ENCODE peak calls at places on chromosomes 5 and 9, in seven cellular contexts. One of them, this sample, is unnamed.

GRCh38 chr9:130049431-130050210 is 4.1 kb upstream of the GPR107 start:
- ATAC-seq in gastrocnemius medialis: no peak
- ATAC-seq in body of pancreas: no peak
- ATAC-seq in right lobe of liver: no peak
- ATAC-seq in HepG2: no peak
- ATAC-seq in heart left ventricle: no peak
- ATAC-seq in A549: no peak
- ATAC-seq in this sample: no peak

GRCh38 chr9:127027694-127028093 is 94.7 kb downstream of the ANGPTL2 start:
- ATAC-seq in heart left ventricle: no peak
- ATAC-seq in gastrocnemius medialis: no peak
- ATAC-seq in HepG2: no peak
- ATAC-seq in body of pancreas: no peak
- ATAC-seq in right lobe of liver: no peak
- ATAC-seq in A549: no peak
- ATAC-seq in this sample: no peak

GRCh38 chr9:114791736-114792135 is 14.1 kb downstream of the TNFSF15 start:
- ATAC-seq in HepG2: no peak
- ATAC-seq in body of pancreas: no peak
- ATAC-seq in gastrocnemius medialis: no peak
- ATAC-seq in heart left ventricle: no peak
- ATAC-seq in A549: no peak
- ATAC-seq in right lobe of liver: no peak
- ATAC-seq in this sample: no peak

GRCh38 chr5:38853753-38854470 is 8.1 kb downstream of the OSMR start:
- ATAC-seq in HepG2: no peak
- ATAC-seq in gastrocnemius medialis: no peak
- ATAC-seq in right lobe of liver: no peak
- ATAC-seq in A549: peak; percentile 70
- ATAC-seq in heart left ventricle: no peak
- ATAC-seq in body of pancreas: peak; percentile 48
- ATAC-seq in this sample: peak; percentile 36

GRCh38 chr5:143131983-143132382 is 271.5 kb downstream of the NR3C1 start:
- ATAC-seq in right lobe of liver: no peak
- ATAC-seq in heart left ventricle: no peak
- ATAC-seq in A549: no peak
- ATAC-seq in gastrocnemius medialis: no peak
- ATAC-seq in body of pancreas: no peak
- ATAC-seq in HepG2: no peak
- ATAC-seq in this sample: no peak

GRCh38 chr5:54205918-54206317 is 104.5 kb downstream of the ARL15 start:
- ATAC-seq in A549: no peak
- ATAC-seq in heart left ventricle: no peak
- ATAC-seq in gastrocnemius medialis: no peak
- ATAC-seq in HepG2: no peak
- ATAC-seq in body of pancreas: no peak
- ATAC-seq in right lobe of liver: peak; percentile 42
- ATAC-seq in this sample: no peak

GRCh38 chr5:36373527-36374086 is 71.9 kb upstream of the RANBP3L start:
- ATAC-seq in right lobe of liver: peak; percentile 96
- ATAC-seq in A549: peak; percentile 57
- ATAC-seq in body of pancreas: peak; percentile 68
- ATAC-seq in HepG2: peak; percentile 93
- ATAC-seq in heart left ventricle: peak; percentile 66
- ATAC-seq in gastrocnemius medialis: peak; percentile 86
- ATAC-seq in this sample: peak; percentile 89

GRCh38 chr9:127446720-127447415 is 4.3 kb downstream of the RPL12 start:
- ATAC-seq in body of pancreas: no peak
- ATAC-seq in gastrocnemius medialis: no peak
- ATAC-seq in A549: no peak
- ATAC-seq in HepG2: no peak
- ATAC-seq in right lobe of liver: no peak
- ATAC-seq in heart left ventricle: no peak
- ATAC-seq in this sample: no peak

GRCh38 chr9:105052346-105052745 is 124.4 kb upstream of the ABCA1 start:
- ATAC-seq in gastrocnemius medialis: no peak
- ATAC-seq in A549: no peak
- ATAC-seq in HepG2: no peak
- ATAC-seq in body of pancreas: no peak
- ATAC-seq in heart left ventricle: no peak
- ATAC-seq in right lobe of liver: peak; percentile 27
- ATAC-seq in this sample: peak; percentile 39

GRCh38 chr9:129867138-129868032 is 32.1 kb downstream of the USP20 start:
- ATAC-seq in HepG2: peak; percentile 41
- ATAC-seq in heart left ventricle: no peak
- ATAC-seq in body of pancreas: no peak
- ATAC-seq in A549: peak; percentile 81
- ATAC-seq in right lobe of liver: no peak
- ATAC-seq in gastrocnemius medialis: no peak
- ATAC-seq in this sample: no peak

GRCh38 chr5:177339107-177339638 is 12.3 kb downstream of the LMAN2 start:
- ATAC-seq in HepG2: no peak
- ATAC-seq in heart left ventricle: no peak
- ATAC-seq in gastrocnemius medialis: no peak
- ATAC-seq in body of pancreas: no peak
- ATAC-seq in right lobe of liver: peak; percentile 14
- ATAC-seq in A549: no peak
- ATAC-seq in this sample: no peak

GRCh38 chr5:146681586-146681945 is 165.6 kb upstream of the GPR151 start:
- ATAC-seq in body of pancreas: no peak
- ATAC-seq in gastrocnemius medialis: no peak
- ATAC-seq in heart left ventricle: no peak
- ATAC-seq in HepG2: no peak
- ATAC-seq in right lobe of liver: no peak
- ATAC-seq in A549: no peak
- ATAC-seq in this sample: no peak

GRCh38 chr5:64147849-64148441 is 17.7 kb upstream of the RNF180 start:
- ATAC-seq in A549: peak; percentile 77
- ATAC-seq in right lobe of liver: peak; percentile 97
- ATAC-seq in heart left ventricle: peak; percentile 53
- ATAC-seq in HepG2: peak; percentile 80
- ATAC-seq in gastrocnemius medialis: peak; percentile 65
- ATAC-seq in body of pancreas: peak; percentile 85
- ATAC-seq in this sample: peak; percentile 45

GRCh38 chr5:54895816-54896341 is 89.5 kb downstream of the ESM1 start:
- ATAC-seq in HepG2: peak; percentile 73
- ATAC-seq in right lobe of liver: peak; percentile 91
- ATAC-seq in body of pancreas: peak; percentile 60
- ATAC-seq in gastrocnemius medialis: no peak
- ATAC-seq in heart left ventricle: no peak
- ATAC-seq in A549: peak; percentile 85
- ATAC-seq in this sample: peak; percentile 57

GRCh38 chr9:117768740-117769400 is 64.7 kb downstream of the TLR4 start:
- ATAC-seq in heart left ventricle: no peak
- ATAC-seq in HepG2: no peak
- ATAC-seq in body of pancreas: no peak
- ATAC-seq in A549: no peak
- ATAC-seq in gastrocnemius medialis: no peak
- ATAC-seq in right lobe of liver: no peak
- ATAC-seq in this sample: no peak

GRCh38 chr9:104506565-104506964 is 2.5 kb downstream of the OR13F1 start:
- ATAC-seq in body of pancreas: no peak
- ATAC-seq in gastrocnemius medialis: no peak
- ATAC-seq in A549: no peak
- ATAC-seq in HepG2: no peak
- ATAC-seq in heart left ventricle: no peak
- ATAC-seq in right lobe of liver: no peak
- ATAC-seq in this sample: no peak

GRCh38 chr9:137544176-137544755 is 5.9 kb downstream of the PNPLA7 start:
- ATAC-seq in gastrocnemius medialis: no peak
- ATAC-seq in right lobe of liver: no peak
- ATAC-seq in HepG2: no peak
- ATAC-seq in heart left ventricle: no peak
- ATAC-seq in A549: no peak
- ATAC-seq in body of pancreas: peak; percentile 40
- ATAC-seq in this sample: no peak

GRCh38 chr9:638152-638551 is 203.3 kb upstream of the DMRT1 start:
- ATAC-seq in gastrocnemius medialis: no peak
- ATAC-seq in HepG2: no peak
- ATAC-seq in A549: no peak
- ATAC-seq in body of pancreas: no peak
- ATAC-seq in heart left ventricle: no peak
- ATAC-seq in right lobe of liver: no peak
- ATAC-seq in this sample: no peak

GRCh38 chr5:178115136-178115834 is 2.0 kb downstream of the N4BP3 start:
- ATAC-seq in A549: no peak
- ATAC-seq in heart left ventricle: no peak
- ATAC-seq in right lobe of liver: no peak
- ATAC-seq in gastrocnemius medialis: no peak
- ATAC-seq in body of pancreas: no peak
- ATAC-seq in HepG2: no peak
- ATAC-seq in this sample: no peak

GRCh38 chr9:101399641-101399965 is 952 bp downstream of the ZNF189 start:
- ATAC-seq in gastrocnemius medialis: peak; percentile 47
- ATAC-seq in A549: no peak
- ATAC-seq in HepG2: no peak
- ATAC-seq in body of pancreas: no peak
- ATAC-seq in right lobe of liver: no peak
- ATAC-seq in heart left ventricle: no peak
- ATAC-seq in this sample: no peak

GRCh38 chr9:101400120-101400519 is 1.5 kb downstream of the ZNF189 start:
- ATAC-seq in right lobe of liver: no peak
- ATAC-seq in body of pancreas: no peak
- ATAC-seq in heart left ventricle: peak; percentile 62
- ATAC-seq in gastrocnemius medialis: no peak
- ATAC-seq in A549: no peak
- ATAC-seq in HepG2: no peak
- ATAC-seq in this sample: no peak

GRCh38 chr9:101398930-101399640 is 434 bp downstream of the ZNF189 start:
- ATAC-seq in A549: no peak
- ATAC-seq in HepG2: no peak
- ATAC-seq in body of pancreas: no peak
- ATAC-seq in heart left ventricle: peak; percentile 9
- ATAC-seq in gastrocnemius medialis: peak; percentile 31
- ATAC-seq in right lobe of liver: peak; percentile 27
- ATAC-seq in this sample: no peak

GRCh38 chr9:101397746-101398334 is 578 bp downstream of the MRPL50 start:
- ATAC-seq in A549: peak; percentile 3
- ATAC-seq in heart left ventricle: no peak
- ATAC-seq in HepG2: peak; percentile 5
- ATAC-seq in gastrocnemius medialis: peak; percentile 9
- ATAC-seq in right lobe of liver: peak; percentile 4
- ATAC-seq in body of pancreas: peak; percentile 1
- ATAC-seq in this sample: no peak

GRCh38 chr9:101398335-101398929 is at the start of the genes MRPL50 and ZNF189:
- ATAC-seq in right lobe of liver: peak; percentile 95
- ATAC-seq in gastrocnemius medialis: peak; percentile 98
- ATAC-seq in HepG2: peak; percentile 99
- ATAC-seq in body of pancreas: peak; percentile 99
- ATAC-seq in A549: peak; percentile 99
- ATAC-seq in heart left ventricle: peak; percentile 96
- ATAC-seq in this sample: peak; percentile 100
- TF ChIP-seq POLR2A in right lobe of liver: peak; percentile 88
- TF ChIP-seq POLR2A in gastrocnemius medialis: peak; percentile 79
- TF ChIP-seq POLR2A in HepG2: peak; percentile 98
- TF ChIP-seq POLR2A in body of pancreas: peak; percentile 95
- TF ChIP-seq POLR2A in A549: peak; percentile 74
- TF ChIP-seq POLR2A in heart left ventricle: peak; percentile 82
- TF ChIP-seq POLR2A in this sample: peak; percentile 50

GRCh38 chr5:101590384-101590783 is 687.3 kb upstream of the ST8SIA4 start:
- ATAC-seq in A549: peak; percentile 30
- ATAC-seq in gastrocnemius medialis: no peak
- ATAC-seq in heart left ventricle: no peak
- ATAC-seq in body of pancreas: no peak
- ATAC-seq in HepG2: peak; percentile 55
- ATAC-seq in right lobe of liver: no peak
- ATAC-seq in this sample: no peak
- TF ChIP-seq POLR2A in A549: no peak
- TF ChIP-seq POLR2A in gastrocnemius medialis: no peak
- TF ChIP-seq POLR2A in heart left ventricle: no peak
- TF ChIP-seq POLR2A in body of pancreas: no peak
- TF ChIP-seq POLR2A in HepG2: no peak
- TF ChIP-seq POLR2A in right lobe of liver: no peak
- TF ChIP-seq POLR2A in this sample: no peak

DNA sequence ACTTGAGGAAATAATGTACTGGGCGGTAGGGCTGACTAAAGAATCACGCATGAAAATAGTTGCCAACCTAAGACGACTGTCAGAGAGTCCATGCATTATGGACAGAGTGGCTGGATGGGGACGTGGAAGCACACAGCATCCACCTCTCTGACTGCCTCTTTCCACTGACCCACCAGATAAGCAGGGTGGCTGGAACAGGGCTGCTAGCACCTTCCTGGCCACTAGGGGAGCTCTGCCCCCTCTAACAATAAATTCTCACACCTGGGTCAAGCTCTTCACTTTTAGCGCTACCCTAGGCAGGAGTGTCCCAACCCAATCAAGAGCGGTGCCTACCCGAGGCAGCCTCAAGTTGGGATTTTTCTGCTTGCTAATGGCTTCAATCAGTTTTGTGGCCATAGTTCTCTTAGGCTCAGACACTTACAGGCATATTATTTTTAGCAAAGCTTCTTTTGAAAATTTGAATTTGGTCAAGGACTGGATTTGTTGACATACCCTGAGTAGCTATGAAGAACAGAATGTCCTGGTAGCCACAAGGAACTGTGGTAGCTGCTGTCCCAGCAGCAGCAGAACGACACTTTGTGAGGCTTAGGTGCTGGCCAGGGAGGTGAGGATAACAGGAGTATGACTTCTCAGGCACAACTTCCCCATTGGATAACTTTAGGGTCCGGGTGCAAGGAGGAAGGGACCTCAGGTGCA is 6.9 kb upstream of the TPM2 start:
- ATAC-seq in HepG2: peak; percentile 92
- ATAC-seq in gastrocnemius medialis: peak; percentile 86
- ATAC-seq in A549: peak; percentile 88
- ATAC-seq in right lobe of liver: peak; percentile 79
- ATAC-seq in heart left ventricle: peak; percentile 49
- ATAC-seq in body of pancreas: peak; percentile 78
- ATAC-seq in this sample: peak; percentile 86
- TF ChIP-seq POLR2A in HepG2: peak; percentile 24
- TF ChIP-seq POLR2A in gastrocnemius medialis: no peak
- TF ChIP-seq POLR2A in A549: no peak
- TF ChIP-seq POLR2A in right lobe of liver: no peak
- TF ChIP-seq POLR2A in heart left ventricle: no peak
- TF ChIP-seq POLR2A in body of pancreas: no peak
- TF ChIP-seq POLR2A in this sample: peak; percentile 18

DNA sequence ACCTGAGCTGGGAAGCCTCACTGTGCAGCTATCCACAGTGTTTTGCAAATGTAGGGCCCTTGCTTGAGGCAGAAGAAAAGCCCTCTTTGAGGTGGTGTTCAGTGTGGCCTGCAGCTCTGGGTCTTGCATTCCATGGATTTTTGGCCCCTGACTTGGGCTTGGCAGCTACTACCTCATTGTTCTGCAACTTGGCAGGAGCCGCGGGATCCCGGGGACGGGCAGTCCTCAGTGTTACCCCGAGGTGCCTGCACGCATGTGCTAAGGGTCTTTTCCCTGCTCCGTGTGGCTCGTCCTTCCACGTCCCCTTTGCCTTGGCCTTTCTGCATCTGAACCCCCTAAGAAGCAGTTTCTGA is 39.8 kb downstream of the NEK6 start:
- ATAC-seq in gastrocnemius medialis: peak; percentile 49
- ATAC-seq in body of pancreas: peak; percentile 80
- ATAC-seq in right lobe of liver: peak; percentile 45
- ATAC-seq in HepG2: no peak
- ATAC-seq in heart left ventricle: peak; percentile 93
- ATAC-seq in A549: peak; percentile 75
- ATAC-seq in this sample: peak; percentile 83
- TF ChIP-seq POLR2A in gastrocnemius medialis: no peak
- TF ChIP-seq POLR2A in body of pancreas: peak; percentile 17
- TF ChIP-seq POLR2A in right lobe of liver: no peak
- TF ChIP-seq POLR2A in HepG2: no peak
- TF ChIP-seq POLR2A in heart left ventricle: no peak
- TF ChIP-seq POLR2A in A549: no peak
- TF ChIP-seq POLR2A in this sample: no peak

This sample was measured in gastroesophageal sphincter.